ENCODE peak calls at places on chromosomes 12 and 14, in six cellular contexts. L, S, X, P, A and Q are unnamed samples.

GRCh38 chr14:55129086-55129427 is at the start of gene LGALS3:
- DNase-seq in S (peak; percentile 56), A (peak; percentile 87), P (peak; percentile 83), X (peak; percentile 88), L (peak; percentile 72), Q (peak; percentile 88)

GRCh38 chr12:8499616-8500015 is 13.7 kb upstream of the CLEC4D start:
- DNase-seq in A (no peak), L (no peak), X (no peak), P (no peak), S (no peak), Q (no peak)

GRCh38 chr14:100522616-100523021 is 64.6 kb downstream of the BEGAIN start:
- DNase-seq in A (no peak), P (no peak), L (no peak), X (no peak), S (no peak), Q (no peak)

GRCh38 chr12:48853228-48853688 is 1.3 kb upstream of the DDX23 start:
- DNase-seq in S (peak; percentile 92), X (peak; percentile 74), P (peak; percentile 78), A (peak; percentile 95), L (peak; percentile 91), Q (peak; percentile 94)

GRCh38 chr14:72781476-72782181 is 112.3 kb downstream of the DPF3 start:
- DNase-seq in P (no peak), X (no peak), S (peak; percentile 51), L (no peak), A (no peak), Q (no peak)

GRCh38 chr12:49187184-49187583 is 1.7 kb downstream of the TUBA1A start:
- DNase-seq in X (peak; percentile 47), A (no peak), S (peak; percentile 20), L (peak; percentile 56), P (peak; percentile 54), Q (no peak)

GRCh38 chr14:94388027-94388895 is at the start of gene SERPINA1:
- DNase-seq in L (no peak), S (no peak), P (no peak), A (peak; percentile 71), X (no peak), Q (no peak)

GRCh38 chr12:62683724-62684501 is 217.3 kb downstream of the MON2 start:
- DNase-seq in S (no peak), X (peak; percentile 41), A (no peak), P (peak; percentile 65), L (peak; percentile 50), Q (peak; percentile 17)

GRCh38 chr14:91177797-91178147 is 63.9 kb downstream of the DGLUCY start:
- DNase-seq in L (no peak), S (no peak), A (no peak), P (no peak), X (no peak), Q (no peak)

GRCh38 chr14:38366374-38366773 is 110.5 kb upstream of the CLEC14A start:
- DNase-seq in P (no peak), S (no peak), A (no peak), X (no peak), L (no peak), Q (no peak)

GRCh38 chr12:120290541-120291312 is 976 bp downstream of the RNU4-2 start:
- DNase-seq in X (no peak), L (no peak), P (peak; percentile 43), A (peak; percentile 42), S (peak; percentile 74), Q (peak; percentile 38)

GRCh38 chr12:46266382-46266791 is 2.5 kb downstream of the SLC38A1 start:
- DNase-seq in A (no peak), X (peak; percentile 41), S (peak; percentile 46), L (no peak), P (no peak), Q (peak; percentile 63)

GRCh38 chr14:49966971-49967630 is 74.2 kb downstream of the ARF6 start:
- DNase-seq in P (no peak), X (no peak), A (no peak), L (no peak), S (no peak), Q (no peak)

GRCh38 chr12:15670756-15671155 is 118.4 kb downstream of the EPS8 start:
- DNase-seq in A (no peak), L (no peak), S (no peak), X (no peak), P (no peak), Q (no peak)

GRCh38 chr12:113403435-113404415 is at the start of gene SDS:
- DNase-seq in S (no peak), P (peak; percentile 79), A (peak; percentile 31), L (no peak), X (peak; percentile 63), Q (peak; percentile 45)

GRCh38 chr12:9364224-9365176 is 156.3 kb upstream of the PZP start:
- DNase-seq in P (no peak), S (no peak), L (no peak), A (no peak), X (no peak), Q (peak; percentile 23)

GRCh38 chr12:5437657-5438056 is 5.7 kb downstream of the NTF3 start:
- DNase-seq in A (no peak), L (no peak), S (no peak), X (no peak), P (no peak), Q (no peak)

GRCh38 chr14:34604990-34605389 is 25.0 kb downstream of the SNX6 start:
- DNase-seq in A (no peak), S (peak; percentile 55), L (no peak), X (no peak), P (no peak), Q (no peak)

GRCh38 chr14:101364503-101365328 is 196.6 kb upstream of the DIO3 start:
- DNase-seq in S (no peak), X (peak; percentile 23), P (peak; percentile 87), L (peak; percentile 90), A (no peak), Q (peak; percentile 57)

GRCh38 chr12:6821674-6822433 is at the start of gene GPR162:
- DNase-seq in P (peak; percentile 70), X (peak; percentile 87), S (peak; percentile 43), A (peak; percentile 52), L (no peak), Q (peak; percentile 48)

GRCh38 chr12:90510948-90511347 is 444.0 kb downstream of the CCER1 start:
- DNase-seq in X (no peak), S (no peak), A (no peak), P (no peak), L (no peak), Q (no peak)

GRCh38 chr14:92352158-92352985 is 29.4 kb downstream of the SLC24A4 start:
- DNase-seq in L (no peak), X (no peak), S (peak; percentile 61), A (no peak), P (no peak), Q (no peak)

GRCh38 chr14:65482769-65483438 is 70.4 kb downstream of the FUT8 start:
- DNase-seq in L (no peak), P (no peak), A (no peak), S (no peak), X (no peak), Q (no peak)

GRCh38 chr12:19273482-19274330 is 144.2 kb downstream of the PLEKHA5 start:
- DNase-seq in X (peak; percentile 48), A (peak; percentile 67), L (no peak), P (peak; percentile 49), S (peak; percentile 79), Q (peak; percentile 44)

GRCh38 chr14:102207831-102208365 is 68.2 kb downstream of the WDR20 start:
- DNase-seq in P (no peak), X (no peak), S (no peak), L (no peak), A (no peak), Q (peak; percentile 5)

DNA sequence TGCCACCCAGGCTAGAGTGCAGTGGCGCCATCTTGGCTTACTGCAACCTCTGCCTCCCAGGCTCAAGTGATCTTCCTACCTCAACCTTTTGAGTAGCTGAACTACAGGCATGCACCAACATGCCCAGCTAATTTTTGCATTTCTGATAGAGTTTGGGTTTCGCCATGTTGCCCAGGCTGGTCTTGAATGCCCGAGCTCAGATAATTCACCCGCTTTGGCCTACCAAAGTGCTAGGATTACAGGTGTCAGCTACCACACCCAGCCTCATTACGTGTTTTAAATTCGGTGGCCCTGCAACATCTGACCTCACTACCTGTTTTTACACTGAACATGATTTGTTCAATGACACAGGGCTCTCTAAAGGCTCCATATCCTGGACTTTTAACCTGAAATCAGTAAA is 22.9 kb upstream of the RDH16 start:
- DNase-seq in L (no peak), P (no peak), X (no peak), A (no peak), S (no peak), Q (no peak)
- TF ChIP-seq EP300 in L (no peak), P (no peak), X (no peak), A (no peak), S (no peak), Q (no peak)

DNA sequence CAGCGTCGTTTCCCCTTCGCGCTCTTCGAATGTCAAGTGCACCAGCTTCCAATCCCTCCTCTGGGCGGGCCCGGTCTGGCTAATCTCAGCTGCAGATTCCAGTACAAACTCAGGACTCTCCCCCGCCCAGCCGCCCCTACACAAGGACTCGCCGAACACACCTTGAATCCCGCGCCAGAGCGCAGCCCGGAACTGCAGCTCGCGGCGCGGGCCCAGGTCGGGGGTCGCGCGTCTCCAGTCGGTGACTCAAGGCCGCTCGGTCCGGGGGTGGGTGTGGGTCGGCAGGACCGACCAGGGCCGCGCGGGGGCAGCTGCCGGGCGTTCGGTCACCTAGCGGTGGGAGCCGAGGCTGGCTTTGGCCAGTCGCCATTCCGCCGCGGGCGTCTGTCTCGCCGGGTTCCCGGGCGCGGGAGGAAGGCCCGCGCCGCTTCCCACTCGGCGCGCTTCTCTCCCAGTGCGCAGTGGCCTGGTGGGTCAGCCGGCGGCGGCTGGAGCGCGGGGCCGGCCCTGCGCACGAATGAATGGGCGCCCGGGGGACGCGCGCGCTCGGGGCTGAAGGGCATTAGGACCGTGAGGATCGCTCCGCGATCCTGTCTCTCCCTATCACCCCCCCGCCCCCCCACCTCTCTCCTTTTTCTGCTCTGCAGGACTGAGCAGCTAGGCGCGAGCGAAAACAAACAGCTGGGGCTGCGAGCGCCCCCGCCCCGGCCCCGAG is at the start of gene GALNT16:
- DNase-seq in S (peak; percentile 56), P (peak; percentile 44), A (peak; percentile 38), X (peak; percentile 92), L (no peak), Q (peak; percentile 25)
- TF ChIP-seq CTCF in S (peak; percentile 25), P (peak; percentile 8), A (no peak), X (peak; percentile 50), L (peak; percentile 30), Q (peak; percentile 18)

DNA sequence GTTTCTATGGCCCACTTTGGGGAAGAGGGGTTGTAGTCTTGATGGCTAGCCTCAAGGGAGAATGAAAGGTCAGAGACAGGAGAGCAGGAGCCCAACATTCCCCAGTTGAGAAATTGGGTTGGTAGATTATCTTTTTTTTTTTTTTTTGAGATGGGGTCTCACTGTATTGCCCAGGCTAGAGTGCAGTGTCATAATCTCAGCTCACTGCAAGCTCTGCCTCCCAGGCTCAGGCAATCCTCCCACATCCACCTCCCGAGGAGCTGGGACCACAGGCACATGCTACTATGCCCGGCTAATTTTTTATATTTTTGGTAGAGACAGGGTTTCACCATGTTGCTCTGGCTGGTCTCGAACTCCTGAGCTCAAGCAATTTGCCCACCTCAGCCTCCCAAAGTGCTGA is 34.9 kb downstream of the BCAT1 start:
- DNase-seq in X (no peak), P (no peak), L (no peak), S (no peak), A (no peak), Q (no peak)
- TF ChIP-seq EP300 in X (no peak), P (no peak), L (no peak), S (no peak), A (no peak), Q (no peak)

GRCh38 chr14:22047105-22047504 is 373.5 kb upstream of the OR4E1 start:
- DNase-seq in P (no peak), L (no peak), X (no peak), A (no peak), S (peak; percentile 31), Q (no peak)
- TF ChIP-seq CTCF in P (no peak), L (no peak), X (peak; percentile 17), A (no peak), S (no peak), Q (no peak)